ENCODE peak calls at places on chromosomes 7 and 10, in ten cellular contexts. J is hepatocyte, U is right lobe of liver, Z is AG04450, Y is fibroblast of pulmonary artery, C is IMR-90, A is WTC11, V is GM23338, I is endothelial cell, N is PC-3. X is an unnamed sample.

GRCh38 chr7:4684826-4685225 is 2.7 kb downstream of the FOXK1 start:
- DNase-seq in V (no peak), C (no peak), Z (no peak), A (no peak), Y (no peak), I (no peak), J (no peak), U (no peak), N (no peak), X (no peak)

GRCh38 chr10:117454502-117454901 is 79.3 kb upstream of the PDZD8 start:
- DNase-seq in V (no peak), Y (peak; percentile 82), U (no peak), A (no peak), Z (no peak), J (no peak), N (no peak), C (no peak), I (no peak), X (peak; percentile 66)

GRCh38 chr7:133207687-133208086 is 45.2 kb upstream of the EXOC4 start:
- DNase-seq in Y (peak; percentile 25), V (peak; percentile 63), J (peak; percentile 29), Z (no peak), N (no peak), C (no peak), U (no peak), A (no peak), I (no peak), X (peak; percentile 42)

GRCh38 chr7:11233871-11234270 is 260.2 kb downstream of the PHF14 start:
- DNase-seq in J (no peak), V (peak; percentile 12), C (no peak), U (no peak), Z (no peak), N (no peak), Y (no peak), I (no peak), A (no peak), X (no peak)

GRCh38 chr10:92110039-92110794 is 180.7 kb downstream of the CPEB3 start:
- DNase-seq in C (peak; percentile 73), J (no peak), U (no peak), Y (peak; percentile 32), Z (no peak), V (no peak), I (no peak), N (peak; percentile 39), A (no peak), X (peak; percentile 52)

GRCh38 chr7:143882611-143883078 is 19.3 kb downstream of the TCAF1 start:
- DNase-seq in J (peak; percentile 87), A (peak; percentile 51), U (peak; percentile 84), N (no peak), C (peak; percentile 56), V (peak; percentile 49), I (peak; percentile 66), Y (peak; percentile 69), Z (no peak), X (peak; percentile 59)

GRCh38 chr10:127853868-127854768 is 38.6 kb downstream of the CLRN3 start:
- DNase-seq in I (peak; percentile 75), J (peak; percentile 80), Y (peak; percentile 74), A (peak; percentile 70), Z (peak; percentile 7), V (peak; percentile 88), U (peak; percentile 70), C (peak; percentile 47), N (peak; percentile 73), X (peak; percentile 54)

GRCh38 chr10:74822583-74823089 is 3.8 kb upstream of the KAT6B start:
- DNase-seq in I (no peak), C (peak; percentile 83), J (no peak), A (no peak), N (peak; percentile 95), V (no peak), U (no peak), Z (no peak), Y (peak; percentile 21), X (peak; percentile 83)

DNA sequence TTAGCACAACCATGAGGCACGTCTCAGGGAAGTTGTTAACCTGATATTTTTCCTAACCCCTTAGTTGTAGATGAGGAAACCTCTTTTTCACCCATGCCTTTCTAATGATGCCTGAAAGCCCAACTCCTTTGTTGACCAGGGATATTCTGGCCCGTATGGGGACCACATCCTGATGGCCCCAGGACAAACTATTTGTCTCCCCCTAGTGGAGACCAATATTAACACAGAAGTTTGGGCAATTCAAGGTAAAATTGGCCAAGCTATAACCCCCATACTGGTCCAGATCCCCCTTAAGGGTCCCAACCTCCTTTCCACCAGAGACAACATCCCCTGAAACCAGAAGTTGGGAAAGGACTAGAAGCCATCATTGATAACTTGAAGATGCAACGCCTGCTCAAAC is 893.3 kb downstream of the SORCS1 start:
- DNase-seq in N (no peak), U (no peak), Y (no peak), C (no peak), I (no peak), V (no peak), Z (no peak), J (no peak), A (no peak), X (no peak)
- TF ChIP-seq CTCF in N (peak; percentile 53), U (no peak), Y (peak; percentile 35), C (no peak), I (peak; percentile 41), V (peak; percentile 50), Z (no peak), J (no peak), A (no peak), X (peak; percentile 21)

DNA sequence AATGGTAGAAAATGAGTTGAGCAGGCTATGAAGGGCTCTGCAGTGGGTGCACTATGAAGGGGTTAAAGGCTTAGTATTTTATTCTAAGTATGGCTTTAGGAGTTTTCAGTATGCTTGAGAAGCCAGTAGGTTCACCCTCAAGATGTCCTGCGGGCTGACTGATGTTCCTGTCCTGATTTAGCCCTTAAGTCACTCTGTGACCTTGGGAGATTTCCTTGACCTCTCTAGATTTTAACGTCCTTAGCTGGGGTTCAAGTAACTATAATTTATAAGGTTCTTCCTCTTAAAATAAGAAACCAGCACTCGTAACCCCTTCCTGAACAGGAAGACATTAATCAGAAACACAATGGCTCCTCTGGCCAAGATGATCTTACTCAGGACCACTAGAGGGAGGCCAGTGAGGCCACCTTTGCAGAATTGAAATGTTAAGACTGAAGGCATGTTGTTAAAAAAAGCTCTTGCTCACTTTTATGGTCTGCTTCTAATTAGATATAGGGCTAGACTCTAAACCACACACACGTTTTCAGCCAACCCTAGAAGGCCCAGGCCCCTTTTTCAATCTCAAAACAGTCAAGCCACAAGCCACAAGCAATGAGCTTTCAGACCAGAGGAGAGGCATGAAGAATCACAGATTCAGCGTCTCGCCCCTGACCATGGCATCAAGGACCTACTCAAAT is 42.0 kb downstream of the CDK1 start:
- DNase-seq in I (no peak), J (no peak), U (no peak), A (no peak), V (peak; percentile 54), Y (peak; percentile 49), C (peak; percentile 51), N (peak; percentile 49), Z (no peak), X (peak; percentile 73)
- TF ChIP-seq CTCF in I (peak; percentile 28), J (peak; percentile 35), U (peak; percentile 16), A (no peak), V (peak; percentile 55), Y (peak; percentile 50), C (peak; percentile 35), N (peak; percentile 73), Z (peak; percentile 64), X (peak; percentile 52)

GRCh38 chr10:98858525-98858924 is 377.1 kb downstream of the HPSE2 start:
- DNase-seq in V (peak; percentile 62), U (no peak), I (no peak), A (peak; percentile 13), J (no peak), N (peak; percentile 37), C (peak; percentile 12), Z (no peak), Y (no peak), X (peak; percentile 7)

GRCh38 chr10:98855403-98856189 is 380.1 kb downstream of the HPSE2 start:
- DNase-seq in J (no peak), A (no peak), U (no peak), Y (no peak), V (no peak), N (no peak), C (no peak), Z (no peak), I (no peak), X (no peak)

GRCh38 chr10:98846787-98847186 is 388.9 kb downstream of the HPSE2 start:
- DNase-seq in U (no peak), N (no peak), I (no peak), A (no peak), J (no peak), V (no peak), Z (no peak), Y (no peak), C (no peak), X (no peak)

GRCh38 chr10:98848361-98848760 is 387.3 kb downstream of the HPSE2 start:
- DNase-seq in I (peak; percentile 5), C (no peak), Y (no peak), N (peak; percentile 3), U (no peak), J (no peak), Z (no peak), V (peak; percentile 3), A (no peak), X (peak; percentile 1)

GRCh38 chr10:98852686-98853085 is 383.0 kb downstream of the HPSE2 start:
- DNase-seq in I (no peak), Z (no peak), C (peak; percentile 0), N (no peak), J (no peak), U (no peak), V (peak; percentile 52), Y (no peak), A (no peak), X (peak; percentile 1)
- TF ChIP-seq CTCF in I (peak; percentile 53), Z (peak; percentile 30), C (no peak), N (peak; percentile 49), J (no peak), U (no peak), V (peak; percentile 69), Y (no peak), A (peak; percentile 31), X (peak; percentile 26)

GRCh38 chr7:104136561-104136960 is 71.3 kb downstream of the ORC5 start:
- DNase-seq in C (no peak), J (no peak), I (no peak), Y (no peak), N (no peak), U (no peak), Z (no peak), A (no peak), V (no peak), X (no peak)

GRCh38 chr7:104137511-104137910 is 70.3 kb downstream of the ORC5 start:
- DNase-seq in C (no peak), U (no peak), J (no peak), Y (no peak), Z (no peak), V (no peak), A (no peak), N (no peak), I (no peak), X (no peak)

GRCh38 chr7:104135760-104136558 is 71.9 kb downstream of the ORC5 start:
- DNase-seq in V (no peak), U (no peak), N (no peak), Z (no peak), I (no peak), C (no peak), Y (no peak), J (no peak), A (no peak), X (no peak)

GRCh38 chr7:104136981-104137380 is 70.8 kb downstream of the ORC5 start:
- DNase-seq in V (no peak), Z (no peak), J (no peak), U (no peak), Y (no peak), C (no peak), I (no peak), A (no peak), N (no peak), X (no peak)

DNA sequence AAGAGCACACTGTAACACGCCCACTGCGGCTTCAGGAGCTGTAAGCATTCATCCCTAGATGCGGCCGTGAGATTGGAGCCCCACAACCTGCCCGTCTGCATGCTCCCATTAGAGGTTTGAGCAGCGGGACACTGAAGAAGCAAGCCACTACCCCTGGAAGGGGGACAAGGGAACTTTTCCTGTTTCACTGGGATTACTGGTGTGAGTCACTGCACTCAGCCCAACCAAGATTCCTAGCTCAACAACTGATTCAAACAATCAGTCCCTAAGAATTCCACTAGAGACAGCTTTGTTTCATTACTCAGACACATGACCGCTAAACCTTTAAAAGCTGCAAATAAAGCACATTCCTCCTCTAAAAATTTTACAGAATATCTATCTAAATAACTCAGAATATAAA is 69.8 kb downstream of the ORC5 start:
- DNase-seq in Z (peak; percentile 29), V (peak; percentile 21), A (no peak), J (no peak), Y (peak; percentile 63), I (no peak), C (peak; percentile 83), N (peak; percentile 51), U (no peak), X (peak; percentile 75)
- TF ChIP-seq CTCF in Z (no peak), V (no peak), A (no peak), J (no peak), Y (no peak), I (no peak), C (no peak), N (no peak), U (no peak), X (peak; percentile 10)

X was measured in fibroblast of mammary gland.